ENCODE peak calls at places on chromosomes 13 and 19, in six cellular contexts. Z, L, B, P, K and A are unnamed samples.

GRCh38 chr19:14565765-14566711 is 5.8 kb downstream of the NDUFB7 start:
- DNase-seq in Z (no peak), L (no peak), B (no peak), P (no peak), K (no peak), A (no peak)

GRCh38 chr19:39474139-39474620 is 6.5 kb upstream of the TIMM50 start:
- DNase-seq in Z (no peak), L (peak; percentile 55), B (no peak), P (peak; percentile 64), K (peak; percentile 18), A (no peak)

GRCh38 chr19:50777830-50778303 is 7.6 kb downstream of the GPR32 start:
- DNase-seq in Z (no peak), L (no peak), B (no peak), P (no peak), K (peak; percentile 11), A (peak; percentile 51)

GRCh38 chr13:48858122-48858521 is 117.6 kb upstream of the FNDC3A start:
- DNase-seq in Z (no peak), L (no peak), B (no peak), P (no peak), K (no peak), A (no peak)

GRCh38 chr13:93603043-93603442 is 376.4 kb downstream of the GPC6 start:
- DNase-seq in Z (peak; percentile 90), L (no peak), B (no peak), P (no peak), K (peak; percentile 80), A (peak; percentile 43)

GRCh38 chr13:113513761-113514160 is 23.2 kb upstream of the DCUN1D2 start:
- DNase-seq in Z (no peak), L (no peak), B (no peak), P (no peak), K (no peak), A (no peak)

GRCh38 chr13:106133025-106133424 is 402.4 kb downstream of the EFNB2 start:
- DNase-seq in Z (peak; percentile 69), L (no peak), B (no peak), P (no peak), K (peak; percentile 79), A (no peak)

GRCh38 chr13:19910336-19911072 is 47.1 kb upstream of the ZMYM5 start:
- DNase-seq in Z (peak; percentile 1), L (no peak), B (no peak), P (no peak), K (peak; percentile 40), A (no peak)

GRCh38 chr13:52879950-52880650 is 31.7 kb upstream of the PCDH8 start:
- DNase-seq in Z (no peak), L (no peak), B (no peak), P (no peak), K (no peak), A (no peak)

GRCh38 chr13:46614582-46614981 is 61.6 kb downstream of the LRCH1 start:
- DNase-seq in Z (no peak), L (no peak), B (no peak), P (no peak), K (peak; percentile 66), A (peak; percentile 53)

GRCh38 chr19:35986664-35987570 is 8.1 kb upstream of the SDHAF1 start:
- DNase-seq in Z (no peak), L (no peak), B (no peak), P (no peak), K (no peak), A (no peak)

GRCh38 chr13:59774511-59774911 is 389.2 kb downstream of the DIAPH3 start:
- DNase-seq in Z (peak; percentile 48), L (no peak), B (no peak), P (no peak), K (peak; percentile 86), A (peak; percentile 20)

GRCh38 chr19:34041922-34042521 is 130.3 kb upstream of the LSM14A start:
- DNase-seq in Z (no peak), L (peak; percentile 62), B (peak; percentile 43), P (peak; percentile 35), K (peak; percentile 69), A (no peak)

GRCh38 chr13:95349267-95349666 is 48.0 kb upstream of the ABCC4 start:
- DNase-seq in Z (no peak), L (no peak), B (no peak), P (no peak), K (no peak), A (no peak)

GRCh38 chr13:114164027-114164426 is 15.0 kb upstream of the CFAP97D2 start:
- DNase-seq in Z (no peak), L (no peak), B (no peak), P (no peak), K (no peak), A (no peak)

GRCh38 chr13:86846501-86846900 is 824.7 kb upstream of the SLITRK5 start:
- DNase-seq in Z (no peak), L (no peak), B (no peak), P (no peak), K (no peak), A (no peak)

GRCh38 chr19:49151339-49152217 is 3.6 kb downstream of the HRC start:
- DNase-seq in Z (no peak), L (no peak), B (no peak), P (no peak), K (no peak), A (no peak)

GRCh38 chr13:59877933-59878332 is 285.8 kb downstream of the DIAPH3 start:
- DNase-seq in Z (no peak), L (no peak), B (no peak), P (no peak), K (no peak), A (no peak)

GRCh38 chr13:40812724-40813445 is 23.5 kb downstream of the SLC25A15 start:
- DNase-seq in Z (no peak), L (no peak), B (no peak), P (no peak), K (peak; percentile 27), A (no peak)

GRCh38 chr13:81745391-81745790 is 1404.5 kb upstream of the SPRY2 start:
- DNase-seq in Z (no peak), L (no peak), B (no peak), P (no peak), K (no peak), A (no peak)

GRCh38 chr13:57630661-57631606 is 610 bp upstream of the PCDH17 start:
- DNase-seq in Z (no peak), L (no peak), B (peak; percentile 91), P (no peak), K (peak; percentile 3), A (peak; percentile 72)

GRCh38 chr19:9917322-9917721 is 19.0 kb downstream of the OLFM2 start:
- DNase-seq in Z (no peak), L (no peak), B (peak; percentile 42), P (no peak), K (peak; percentile 66), A (no peak)

GRCh38 chr19:17020823-17021222 is 5.8 kb downstream of the CPAMD8 start:
- DNase-seq in Z (no peak), L (no peak), B (no peak), P (no peak), K (no peak), A (no peak)

GRCh38 chr19:28864024-28864503 is 348.9 kb downstream of the UQCRFS1 start:
- DNase-seq in Z (no peak), L (no peak), B (no peak), P (no peak), K (no peak), A (no peak)

GRCh38 chr13:113058988-113059850 is 46.4 kb upstream of the F7 start:
- DNase-seq in Z (no peak), L (no peak), B (no peak), P (no peak), K (no peak), A (no peak)

GRCh38 chr13:24827799-24828198 is 63.8 kb downstream of the RNF17 start:
- DNase-seq in Z (no peak), L (no peak), B (no peak), P (no peak), K (no peak), A (no peak)

GRCh38 chr13:112061367-112062046 is 5.4 kb upstream of the SOX1 start:
- DNase-seq in Z (no peak), L (no peak), B (no peak), P (no peak), K (no peak), A (no peak)

GRCh38 chr19:36436531-36436930 is 18.1 kb upstream of the ZFP82 start:
- DNase-seq in Z (no peak), L (no peak), B (no peak), P (no peak), K (peak; percentile 2), A (no peak)

GRCh38 chr19:51948979-51949378 is 21.7 kb downstream of the ZNF613 start:
- DNase-seq in Z (no peak), L (no peak), B (no peak), P (no peak), K (peak; percentile 16), A (no peak)